ENCODE peak calls at places on chromosomes 11 and 22, in nine cellular contexts. J is epithelial cell of esophagus, T is AG09309, O is GM12865, S is body of pancreas, G is psoas muscle, N is choroid plexus epithelial cell, K is HL-60, V is bronchial epithelial cell. I is an unnamed sample.

GRCh38 chr11:267491-267994 is 10.7 kb upstream of the NLRP6 start:
- DNase-seq in J (no peak), T (no peak), O (peak), S (peak), G (no peak), N (no peak), K (peak), V (no peak), I (peak)

GRCh38 chr11:75428301-75428724 is 4.7 kb downstream of the KLHL35 start:
- DNase-seq in J (peak), T (no peak), O (peak), S (peak), G (peak), N (peak), K (peak), V (peak), I (peak)

GRCh38 chr11:118868659-118869058 is 15.0 kb upstream of the CXCR5 start:
- DNase-seq in J (no peak), T (no peak), O (no peak), S (peak), G (no peak), N (no peak), K (no peak), V (no peak), I (no peak)

GRCh38 chr11:72814831-72815618 is 814 bp downstream of the ATG16L2 start:
- DNase-seq in J (peak), T (no peak), O (peak), S (peak), G (no peak), N (peak), K (peak), V (peak), I (peak)

GRCh38 chr11:110173775-110174644 is 80.8 kb downstream of the ZC3H12C start:
- DNase-seq in J (peak), T (no peak), O (peak), S (peak), G (peak), N (peak), K (peak), V (peak), I (peak)

GRCh38 chr11:89293966-89294679 is 116.4 kb downstream of the TYR start:
- DNase-seq in J (peak), T (no peak), O (no peak), S (peak), G (no peak), N (peak), K (no peak), V (peak), I (peak)

GRCh38 chr11:119676461-119677020 is 52.5 kb downstream of the NECTIN1 start:
- DNase-seq in J (peak), T (no peak), O (no peak), S (no peak), G (no peak), N (peak), K (no peak), V (peak), I (peak)

GRCh38 chr11:33040127-33040861 is 922 bp downstream of the TCP11L1 start:
- DNase-seq in J (peak), T (no peak), O (peak), S (no peak), G (no peak), N (peak), K (no peak), V (peak), I (peak)

GRCh38 chr11:68010058-68011041 is at the start of gene ALDH3B1:
- DNase-seq in J (peak), T (no peak), O (peak), S (peak), G (peak), N (peak), K (peak), V (no peak), I (peak)

GRCh38 chr11:19351426-19351825 is 110.7 kb upstream of the E2F8 start:
- DNase-seq in J (no peak), T (no peak), O (no peak), S (no peak), G (no peak), N (no peak), K (no peak), V (no peak), I (no peak)

GRCh38 chr22:36330655-36331305 is 57.0 kb downstream of the MYH9 start:
- DNase-seq in J (no peak), T (no peak), O (peak), S (no peak), G (no peak), N (peak), K (peak), V (no peak), I (peak)

GRCh38 chr22:24446291-24446611 is 18.9 kb downstream of the ADORA2A start:
- DNase-seq in J (no peak), T (no peak), O (no peak), S (no peak), G (no peak), N (no peak), K (no peak), V (no peak), I (no peak)

GRCh38 chr11:68014157-68014965 is 4.2 kb downstream of the ALDH3B1 start:
- DNase-seq in J (peak), T (peak), O (no peak), S (peak), G (peak), N (peak), K (peak), V (peak), I (peak)

GRCh38 chr11:61967924-61968757 is 707 bp upstream of the FTH1 start:
- DNase-seq in J (peak), T (no peak), O (peak), S (no peak), G (peak), N (no peak), K (no peak), V (no peak), I (no peak)

GRCh38 chr11:73645972-73646631 is at the start of gene PLEKHB1:
- DNase-seq in J (no peak), T (no peak), O (no peak), S (no peak), G (no peak), N (no peak), K (no peak), V (peak), I (peak)

GRCh38 chr11:130451261-130452019 is 3.0 kb downstream of the ADAMTS15 start:
- DNase-seq in J (peak), T (no peak), O (no peak), S (no peak), G (no peak), N (peak), K (no peak), V (no peak), I (peak)

GRCh38 chr22:23938328-23939016 is 22.5 kb downstream of the GSTT2B start:
- DNase-seq in J (no peak), T (no peak), O (no peak), S (no peak), G (no peak), N (no peak), K (no peak), V (peak), I (no peak)

GRCh38 chr11:111524056-111524455 is 9.5 kb downstream of the HOATZ start:
- DNase-seq in J (peak), T (no peak), O (no peak), S (no peak), G (no peak), N (no peak), K (peak), V (peak), I (no peak)

GRCh38 chr11:69711824-69712801 is 8.3 kb upstream of the FGF19 start:
- DNase-seq in J (no peak), T (no peak), O (peak), S (no peak), G (no peak), N (no peak), K (peak), V (no peak), I (no peak)

GRCh38 chr11:720642-721346 is 14.8 kb downstream of the EPS8L2 start:
- DNase-seq in J (peak), T (no peak), O (peak), S (no peak), G (peak), N (no peak), K (no peak), V (no peak), I (no peak)

GRCh38 chr11:134040386-134041297 is 28.2 kb upstream of the JAM3 start:
- DNase-seq in J (peak), T (no peak), O (no peak), S (no peak), G (no peak), N (peak), K (no peak), V (peak), I (peak)

GRCh38 chr11:91859666-91860065 is 365.0 kb upstream of the FAT3 start:
- DNase-seq in J (peak), T (no peak), O (no peak), S (no peak), G (no peak), N (no peak), K (no peak), V (peak), I (no peak)

GRCh38 chr22:25153961-25154685 is 45.5 kb upstream of the CRYBB3 start:
- DNase-seq in J (peak), T (no peak), O (no peak), S (peak), G (peak), N (peak), K (no peak), V (peak), I (peak)

GRCh38 chr11:126403039-126403438 is 47.6 kb downstream of the ST3GAL4 start:
- DNase-seq in J (peak), T (no peak), O (no peak), S (no peak), G (no peak), N (no peak), K (no peak), V (peak), I (no peak)

GRCh38 chr11:28833169-28833568 is 725.0 kb downstream of the METTL15 start:
- DNase-seq in J (no peak), T (no peak), O (no peak), S (no peak), G (no peak), N (no peak), K (no peak), V (no peak), I (no peak)

GRCh38 chr22:20405931-20406685 is 12.2 kb downstream of the ZNF74 start:
- DNase-seq in J (no peak), T (no peak), O (no peak), S (no peak), G (no peak), N (no peak), K (no peak), V (no peak), I (no peak)

GRCh38 chr22:20405291-20405930 is 11.5 kb downstream of the ZNF74 start:
- DNase-seq in J (no peak), T (no peak), O (no peak), S (no peak), G (no peak), N (no peak), K (no peak), V (no peak), I (no peak)

GRCh38 chr22:20407829-20408228 is 13.9 kb downstream of the ZNF74 start:
- DNase-seq in J (no peak), T (no peak), O (no peak), S (no peak), G (no peak), N (no peak), K (no peak), V (no peak), I (no peak)

GRCh38 chr22:20404881-20405280 is 10.9 kb downstream of the ZNF74 start:
- DNase-seq in J (no peak), T (no peak), O (no peak), S (no peak), G (no peak), N (no peak), K (no peak), V (no peak), I (no peak)

DNA sequence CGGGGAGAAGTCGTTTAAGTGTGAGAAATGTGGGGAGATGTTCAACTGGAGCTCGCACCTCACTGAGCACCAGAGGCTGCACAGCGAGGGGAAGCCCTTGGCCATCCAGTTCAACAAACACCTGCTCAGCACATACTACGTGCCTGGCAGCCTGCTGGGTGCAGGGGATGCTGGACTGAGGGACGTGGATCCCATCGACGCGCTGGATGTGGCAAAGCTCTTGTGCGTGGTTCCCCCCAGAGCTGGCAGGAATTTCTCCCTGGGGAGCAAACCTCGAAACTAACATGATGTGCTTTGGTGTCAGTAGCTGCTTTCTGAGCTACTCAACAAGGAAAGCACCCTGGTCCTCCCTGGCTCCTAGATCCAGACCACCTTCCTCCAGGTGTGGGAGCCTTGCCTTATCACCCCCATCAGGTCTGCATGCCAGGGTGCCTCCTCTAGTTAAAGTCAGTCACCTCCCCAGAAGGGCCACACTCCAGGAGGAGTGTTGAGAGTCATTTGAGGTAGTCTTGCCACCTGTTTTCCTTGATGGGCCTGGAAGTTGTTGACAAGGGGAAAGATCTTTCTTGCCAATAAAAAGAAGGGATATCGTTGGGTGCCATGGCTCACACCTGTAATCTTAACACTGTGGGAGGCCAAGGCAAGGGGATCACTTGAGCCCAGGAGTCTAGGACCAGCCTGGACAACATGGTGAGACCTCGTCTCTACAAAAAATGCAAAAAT is 12.9 kb downstream of the ZNF74 start:
- DNase-seq in J (no peak), T (no peak), O (no peak), S (no peak), G (no peak), N (no peak), K (no peak), V (no peak), I (no peak)
- H3K4me3 ChIP-seq in J (no peak), T (no peak), O (no peak), S (no peak), G (no peak), N (no peak), K (no peak), V (no peak), I (no peak)

GRCh38 chr11:78835646-78836045 is 261.0 kb upstream of the NARS2 start:
- DNase-seq in J (peak), T (no peak), O (no peak), S (no peak), G (no peak), N (no peak), K (no peak), V (no peak), I (no peak)

GRCh38 chr11:78840623-78841022 is 266.0 kb upstream of the NARS2 start:
- DNase-seq in J (peak), T (peak), O (no peak), S (no peak), G (no peak), N (peak), K (no peak), V (peak), I (peak)

GRCh38 chr11:78841451-78842060 is 266.9 kb upstream of the NARS2 start:
- DNase-seq in J (peak), T (no peak), O (no peak), S (no peak), G (no peak), N (no peak), K (no peak), V (peak), I (peak)

GRCh38 chr11:78840190-78840589 is 265.5 kb upstream of the NARS2 start:
- DNase-seq in J (no peak), T (peak), O (no peak), S (no peak), G (no peak), N (peak), K (no peak), V (no peak), I (peak)

GRCh38 chr11:78838417-78838816 is 263.8 kb upstream of the NARS2 start:
- DNase-seq in J (peak), T (no peak), O (no peak), S (no peak), G (no peak), N (no peak), K (no peak), V (peak), I (no peak)
- TF ChIP-seq CTCF in J (peak), T (no peak), O (no peak), S (peak), G (no peak), N (no peak), K (no peak), V (peak), I (no peak)

DNA sequence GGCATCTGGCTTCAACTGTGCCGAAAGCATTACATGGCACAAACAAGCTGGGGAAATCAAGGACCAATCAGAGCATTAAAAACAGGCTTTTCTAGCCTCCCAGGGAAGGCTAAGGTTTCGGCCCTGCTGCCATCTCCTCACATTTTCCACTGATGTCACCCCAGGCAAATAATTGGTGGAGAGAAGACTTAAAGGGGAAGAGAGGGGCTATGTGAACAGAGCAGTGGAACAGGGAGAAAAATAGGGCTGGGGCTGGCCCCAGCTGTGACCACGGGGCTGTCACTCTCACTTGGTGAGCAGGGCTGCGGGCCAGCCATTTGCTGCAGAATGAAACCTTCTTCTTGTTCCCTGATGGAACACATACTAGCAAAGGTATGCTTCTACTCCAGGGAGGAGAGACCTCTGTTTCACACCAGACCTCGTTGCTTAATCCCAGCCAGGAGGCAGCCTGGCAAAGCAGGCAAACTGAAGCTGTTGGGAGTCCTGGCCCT is 581.2 kb downstream of the SOX6 start:
- DNase-seq in J (no peak), T (no peak), O (no peak), S (no peak), G (no peak), N (peak), K (no peak), V (no peak), I (no peak)
- H3K4me3 ChIP-seq in J (no peak), T (no peak), O (no peak), S (no peak), G (no peak), N (no peak), K (no peak), V (no peak), I (no peak)

GRCh38 chr11:13486926-13487660 is 8.7 kb downstream of the PTH start:
- DNase-seq in J (peak), T (no peak), O (peak), S (peak), G (peak), N (peak), K (peak), V (peak), I (peak)

DNA sequence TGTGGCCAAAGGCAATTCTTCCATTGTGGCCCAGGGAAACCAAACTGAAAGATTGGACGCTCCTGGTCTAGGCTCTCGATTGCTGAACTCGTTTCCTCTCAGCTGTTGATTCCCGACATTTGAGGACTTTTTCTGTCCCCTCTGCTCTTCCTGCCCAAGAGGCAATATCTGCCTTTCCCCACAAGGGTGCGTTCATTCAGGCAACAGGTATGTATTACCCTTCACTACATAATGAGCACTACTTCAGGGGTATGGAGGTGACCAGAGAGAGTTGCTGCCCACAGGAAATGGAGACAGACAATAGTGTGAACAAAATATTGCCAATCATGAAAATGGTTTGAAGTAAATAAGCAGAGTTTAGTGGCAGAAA is 8.2 kb downstream of the PTH start:
- DNase-seq in J (peak), T (no peak), O (peak), S (peak), G (no peak), N (peak), K (peak), V (peak), I (peak)
- TF ChIP-seq CTCF in J (peak), T (peak), O (peak), S (peak), G (no peak), N (peak), K (peak), V (peak), I (peak)

GRCh38 chr11:114400222-114400973 is at the start of the genes C11orf71 and RBM7:
- DNase-seq in J (peak), T (peak), O (peak), S (peak), G (peak), N (peak), K (peak), V (peak), I (peak)

GRCh38 chr11:114399903-114400221 is 449 bp downstream of the C11orf71 start:
- DNase-seq in J (peak), T (no peak), O (no peak), S (peak), G (peak), N (peak), K (peak), V (no peak), I (no peak)

GRCh38 chr11:114399490-114399889 is 821 bp downstream of the C11orf71 start:
- DNase-seq in J (no peak), T (no peak), O (peak), S (no peak), G (no peak), N (no peak), K (no peak), V (no peak), I (peak)

GRCh38 chr11:114397349-114397982 is 2.8 kb downstream of the C11orf71 start:
- DNase-seq in J (no peak), T (no peak), O (no peak), S (no peak), G (no peak), N (no peak), K (no peak), V (no peak), I (peak)

DNA sequence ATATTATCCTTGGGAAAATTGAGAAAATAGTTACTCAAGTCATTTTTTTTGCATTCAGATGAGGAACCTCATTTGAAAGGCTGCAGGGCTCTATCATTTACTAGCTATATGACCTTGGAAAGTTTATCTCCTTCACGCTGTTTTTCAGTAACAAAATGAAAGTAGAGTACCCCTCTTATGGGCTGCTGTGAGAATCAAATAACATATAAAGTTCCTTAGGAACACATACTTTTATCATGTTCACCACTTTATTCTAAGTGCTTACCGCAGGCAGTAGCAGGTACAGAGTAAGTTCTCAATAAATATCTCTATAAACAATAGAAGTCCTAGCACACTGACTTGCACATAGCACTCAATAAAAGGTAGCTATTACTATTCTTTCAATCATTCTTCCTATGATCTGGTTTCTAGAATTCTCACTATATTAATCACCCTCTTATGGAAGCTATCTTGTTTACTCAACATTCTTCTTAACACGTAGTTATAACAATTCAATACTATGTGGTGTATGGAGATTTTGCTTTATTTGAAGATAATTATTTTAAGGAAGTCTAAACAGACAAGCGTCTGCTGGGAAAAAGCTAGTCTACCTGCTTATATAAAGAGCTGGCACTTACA is 1.9 kb downstream of the C11orf71 start:
- DNase-seq in J (peak), T (no peak), O (no peak), S (no peak), G (no peak), N (no peak), K (no peak), V (peak), I (no peak)
- H3K4me3 ChIP-seq in J (no peak), T (no peak), O (no peak), S (no peak), G (peak), N (no peak), K (no peak), V (no peak), I (no peak)

GRCh38 chr22:35311551-35311999 is 11.9 kb downstream of the TOM1 start:
- DNase-seq in J (no peak), T (no peak), O (no peak), S (no peak), G (no peak), N (no peak), K (no peak), V (no peak), I (no peak)
- TF ChIP-seq CTCF in J (no peak), T (no peak), O (no peak), S (no peak), G (no peak), N (no peak), K (no peak), V (no peak), I (no peak)